ENCODE peak calls at places on chromosomes 16 and 17, in four cellular contexts. Z is HFF-Myc, W is foreskin fibroblast, G is heart left ventricle. P is an unnamed sample.

GRCh38 chr17:4733073-4733531 is 1.9 kb downstream of the MED11 start:
- DNase-seq in Z (no peak), W (no peak), G (no peak), P (no peak)

GRCh38 chr17:1882836-1883235 is 53.0 kb downstream of the RPA1 start:
- DNase-seq in Z (peak), W (peak), G (no peak), P (peak)

GRCh38 chr17:79627184-79627765 is 16.4 kb upstream of the RBFOX3 start:
- DNase-seq in Z (no peak), W (no peak), G (peak), P (no peak)

GRCh38 chr17:265726-266125 is 84.3 kb upstream of the DOC2B start:
- DNase-seq in Z (no peak), W (no peak), G (peak), P (no peak)

GRCh38 chr16:88633684-88634140 is 4.7 kb upstream of the IL17C start:
- DNase-seq in Z (no peak), W (no peak), G (no peak), P (no peak)

GRCh38 chr17:40025991-40026815 is 11.0 kb downstream of the CSF3 start:
- DNase-seq in Z (no peak), W (no peak), G (no peak), P (no peak)

GRCh38 chr16:88999457-89000206 is 22.6 kb upstream of the CBFA2T3 start:
- DNase-seq in Z (no peak), W (no peak), G (no peak), P (no peak)

GRCh38 chr17:68288375-68288774 is 2.6 kb downstream of the SLC16A6 start:
- DNase-seq in Z (no peak), W (no peak), G (no peak), P (no peak)

GRCh38 chr17:34259151-34259550 is 4.1 kb downstream of the CCL2 start:
- DNase-seq in Z (no peak), W (no peak), G (no peak), P (peak)

GRCh38 chr17:56297142-56297541 is 143.9 kb downstream of the ANKFN1 start:
- DNase-seq in Z (no peak), W (peak), G (no peak), P (peak)

GRCh38 chr17:14312522-14312921 is 11.6 kb downstream of the HS3ST3B1 start:
- DNase-seq in Z (no peak), W (no peak), G (no peak), P (no peak)

GRCh38 chr16:50213939-50214519 is 52.3 kb upstream of the ADCY7 start:
- DNase-seq in Z (no peak), W (peak), G (no peak), P (peak)

GRCh38 chr16:59259074-59259963 is 525.2 kb upstream of the GOT2 start:
- DNase-seq in Z (no peak), W (no peak), G (no peak), P (peak)

GRCh38 chr17:29151567-29151966 is 28.6 kb downstream of the MYO18A start:
- DNase-seq in Z (no peak), W (no peak), G (no peak), P (peak)

GRCh38 chr16:24347556-24347955 is 91.4 kb downstream of the CACNG3 start:
- DNase-seq in Z (no peak), W (no peak), G (no peak), P (no peak)

GRCh38 chr16:82368041-82368440 is 198.0 kb upstream of the MPHOSPH6 start:
- DNase-seq in Z (no peak), W (peak), G (peak), P (peak)

GRCh38 chr16:46853713-46854443 is 22.9 kb upstream of the C16orf87 start:
- DNase-seq in Z (no peak), W (peak), G (peak), P (peak)

GRCh38 chr17:946510-947236 is 32.9 kb downstream of the NXN start:
- DNase-seq in Z (no peak), W (no peak), G (no peak), P (no peak)

GRCh38 chr16:51409001-51409675 is 258.1 kb upstream of the SALL1 start:
- DNase-seq in Z (no peak), W (peak), G (no peak), P (peak)

GRCh38 chr16:29910819-29911675 is 10.8 kb downstream of the ASPHD1 start:
- DNase-seq in Z (no peak), W (no peak), G (no peak), P (no peak)

GRCh38 chr17:56739376-56739775 is 94.3 kb downstream of the C17orf67 start:
- DNase-seq in Z (no peak), W (no peak), G (no peak), P (peak)

GRCh38 chr16:66525396-66526180 is 24.3 kb downstream of the TK2 start:
- DNase-seq in Z (no peak), W (no peak), G (no peak), P (peak)

GRCh38 chr16:57966133-57966805 is 4.7 kb downstream of the CNGB1 start:
- DNase-seq in Z (no peak), W (no peak), G (no peak), P (peak)

GRCh38 chr17:67475161-67475887 is 98.2 kb downstream of the PITPNC1 start:
- DNase-seq in Z (peak), W (peak), G (peak), P (peak)

GRCh38 chr17:74148446-74148845 is 55.0 kb upstream of the RPL38 start:
- DNase-seq in Z (no peak), W (no peak), G (peak), P (no peak)

GRCh38 chr17:19464033-19465026 is 53.3 kb downstream of the RNF112 start:
- DNase-seq in Z (no peak), W (no peak), G (no peak), P (peak)

GRCh38 chr16:56985288-56985961 is 3.9 kb upstream of the NLRC5 start:
- DNase-seq in Z (peak), W (peak), G (peak), P (peak)

GRCh38 chr17:5123343-5124124 is 7.7 kb downstream of the USP6 start:
- DNase-seq in Z (no peak), W (no peak), G (no peak), P (no peak)

GRCh38 chr17:81991684-81992513 is 14.5 kb downstream of the ASPSCR1 start:
- DNase-seq in Z (peak), W (peak), G (peak), P (peak)

GRCh38 chr17:45833826-45834439 is 10.7 kb upstream of the SPPL2C start:
- DNase-seq in Z (no peak), W (no peak), G (no peak), P (no peak)

GRCh38 chr16:50643192-50643591 is 37.9 kb downstream of the SNX20 start:
- DNase-seq in Z (no peak), W (no peak), G (no peak), P (peak)

GRCh38 chr16:46817961-46818360 is 13.0 kb downstream of the C16orf87 start:
- DNase-seq in Z (no peak), W (no peak), G (no peak), P (peak)

GRCh38 chr17:49130891-49131290 is 1.7 kb upstream of the B4GALNT2 start:
- DNase-seq in Z (no peak), W (no peak), G (no peak), P (no peak)

GRCh38 chr17:29241015-29241963 is 5.4 kb upstream of the CRYBA1 start:
- DNase-seq in Z (peak), W (peak), G (no peak), P (peak)

GRCh38 chr17:82250868-82251500 is 22.1 kb downstream of the SLC16A3 start:
- DNase-seq in Z (no peak), W (no peak), G (no peak), P (no peak)

GRCh38 chr17:74453665-74454196 is 12.7 kb upstream of the CD300A start:
- DNase-seq in Z (no peak), W (no peak), G (no peak), P (no peak)

GRCh38 chr17:44075598-44076293 is 5.2 kb downstream of the G6PC3 start:
- DNase-seq in Z (no peak), W (no peak), G (no peak), P (no peak)

GRCh38 chr17:2932946-2933345 is 130.5 kb downstream of the OR1D5 start:
- DNase-seq in Z (no peak), W (no peak), G (no peak), P (no peak)
- H3K4me3 ChIP-seq in Z (no peak), W (no peak), G (no peak), P (no peak)

GRCh38 chr16:2236362-2237075 is at the start of gene DNASE1L2:
- DNase-seq in Z (no peak), W (no peak), G (no peak), P (no peak)
- H3K4me3 ChIP-seq in Z (no peak), W (peak), G (peak), P (peak)

GRCh38 chr16:35523991-35524390 is 2064.6 kb downstream of the TP53TG3F start:
- DNase-seq in Z (no peak), W (no peak), G (no peak), P (no peak)

GRCh38 chr16:35525979-35526590 is 2066.7 kb downstream of the TP53TG3F start:
- DNase-seq in Z (no peak), W (no peak), G (no peak), P (no peak)
- H3K4me3 ChIP-seq in Z (no peak), W (no peak), G (no peak), P (no peak)

GRCh38 chr16:1378087-1378803 is 26.5 kb downstream of the GNPTG start:
- DNase-seq in Z (no peak), W (no peak), G (no peak), P (no peak)
- H3K4me3 ChIP-seq in Z (peak), W (peak), G (peak), P (peak)

DNA sequence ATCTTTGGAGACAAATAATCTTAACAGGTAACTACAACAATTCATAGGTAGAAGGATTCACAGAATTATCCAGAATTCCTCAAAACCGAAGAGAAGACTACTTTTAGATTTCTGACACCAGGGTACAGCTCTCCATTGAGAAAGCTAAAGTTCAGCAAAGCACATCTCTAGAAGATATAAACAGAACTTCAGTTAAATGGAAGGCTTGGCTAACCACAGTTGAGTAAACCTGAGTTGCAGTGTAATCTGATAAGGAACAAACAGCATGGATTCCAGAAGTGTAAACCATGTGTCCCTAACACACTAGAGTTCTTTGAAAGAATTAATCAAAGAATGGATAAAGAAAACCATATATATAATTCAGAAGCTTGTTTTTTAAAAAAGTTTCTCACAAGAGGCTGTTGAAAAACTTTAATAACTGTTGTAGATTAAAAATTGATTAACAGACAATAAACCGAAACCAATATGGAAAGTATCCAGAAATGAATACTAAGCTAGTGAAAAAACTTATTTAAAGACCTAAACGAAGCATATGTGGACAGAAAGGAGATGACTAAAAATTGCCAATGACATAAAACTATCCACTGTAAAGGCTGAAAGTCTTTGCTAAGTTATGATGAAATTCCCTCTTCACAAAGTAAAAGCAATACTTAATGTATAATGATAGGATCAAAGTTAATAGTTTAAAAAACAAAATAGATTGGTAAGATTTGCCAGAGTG is 4.3 kb downstream of the RNF43 start:
- DNase-seq in Z (no peak), W (no peak), G (no peak), P (no peak)
- H3K4me3 ChIP-seq in Z (no peak), W (no peak), G (no peak), P (no peak)